ENCODE peak calls at places on chromosomes 2 and 18, in four cellular contexts. N, E, R and V are unnamed samples.

GRCh38 chr18:31478688-31479087 is 19.3 kb upstream of the DSG2 start:
- DNase-seq in N (no peak), E (no peak), R (no peak), V (no peak)

GRCh38 chr2:70779911-70780580 is 10.4 kb downstream of the FIGLA start:
- DNase-seq in E (no peak), N (no peak), R (peak), V (no peak)

GRCh38 chr2:212863185-212863588 is 288.2 kb downstream of the IKZF2 start:
- DNase-seq in E (no peak), N (peak), R (no peak), V (no peak)

GRCh38 chr2:186129767-186130581 is 356.1 kb upstream of the ZC3H15 start:
- DNase-seq in R (peak), E (no peak), N (peak), V (no peak)

GRCh38 chr18:44802508-44802907 is 121.8 kb downstream of the SETBP1 start:
- DNase-seq in E (no peak), R (no peak), N (no peak), V (no peak)

GRCh38 chr2:45941758-45942738 is 290.6 kb downstream of the PRKCE start:
- DNase-seq in N (peak), R (no peak), E (no peak), V (no peak)

GRCh38 chr18:61865466-61866165 is 27.2 kb downstream of the RNF152 start:
- DNase-seq in N (no peak), E (no peak), R (no peak), V (no peak)

GRCh38 chr2:68936462-68936861 is 16.2 kb downstream of the GKN2 start:
- DNase-seq in R (no peak), N (no peak), E (no peak), V (no peak)

GRCh38 chr2:157662401-157662800 is 33.7 kb upstream of the ACVR1C start:
- DNase-seq in E (no peak), N (no peak), R (no peak), V (no peak)